ENCODE peak calls at places on chromosomes 7 and 10, in four cellular contexts. H is HT1080; M is AML-193; F is stimulated activated CD8-positive, alpha-beta memory T cell treated with anti-CD3 and anti-CD28 coated beads, Interleukin-15, amount 100 ng/mL, for 4 hours. J is an unnamed sample.

GRCh38 chr7:39184387-39184786 is 206.7 kb downstream of the POU6F2 start:
- DNase-seq in H (peak), M (no peak), F (no peak), J (no peak)

GRCh38 chr7:140048989-140049338 is 13.8 kb downstream of the PARP12 start:
- DNase-seq in H (no peak), M (no peak), F (no peak), J (no peak)

GRCh38 chr7:28328161-28328560 is 84.2 kb upstream of the CREB5 start:
- DNase-seq in H (no peak), M (no peak), F (no peak), J (no peak)

GRCh38 chr10:125161570-125162139 is 1.3 kb upstream of the CTBP2 start:
- DNase-seq in H (no peak), M (no peak), F (no peak), J (no peak)

GRCh38 chr10:26217396-26218105 is 977 bp downstream of the GAD2 start:
- DNase-seq in H (no peak), M (no peak), F (no peak), J (no peak)

GRCh38 chr7:123131140-123131539 is 68.6 kb downstream of the SLC13A1 start:
- DNase-seq in H (no peak), M (no peak), F (no peak), J (no peak)

GRCh38 chr10:123429631-123430257 is 236.4 kb upstream of the GPR26 start:
- DNase-seq in H (no peak), M (no peak), F (no peak), J (peak)

GRCh38 chr7:102306916-102307677 is 20.4 kb downstream of the SH2B2 start:
- DNase-seq in H (peak), M (no peak), F (no peak), J (peak)

GRCh38 chr10:79431422-79431821 is 14.0 kb downstream of the ZCCHC24 start:
- DNase-seq in H (no peak), M (no peak), F (no peak), J (no peak)

GRCh38 chr7:137625197-137625596 is 221.6 kb downstream of the DGKI start:
- DNase-seq in H (peak), M (no peak), F (no peak), J (peak)

GRCh38 chr7:87427289-87427688 is 48.2 kb downstream of the ABCB4 start:
- DNase-seq in H (no peak), M (no peak), F (no peak), J (no peak)

GRCh38 chr10:116866987-116867595 is 17.8 kb downstream of the ENO4 start:
- DNase-seq in H (no peak), M (no peak), F (no peak), J (peak)

GRCh38 chr7:41699532-41699931 is 3.4 kb downstream of the INHBA start:
- DNase-seq in H (no peak), M (peak), F (no peak), J (no peak)

GRCh38 chr10:102504179-102504975 is 605 bp downstream of the SUFU start:
- DNase-seq in H (peak), M (no peak), F (no peak), J (peak)

GRCh38 chr7:28484276-28484675 is 72.0 kb downstream of the CREB5 start:
- DNase-seq in H (no peak), M (no peak), F (no peak), J (no peak)

GRCh38 chr7:7324698-7325097 is 142.4 kb downstream of the C1GALT1 start:
- DNase-seq in H (no peak), M (no peak), F (no peak), J (no peak)

GRCh38 chr7:102146989-102147388 is 139.7 kb upstream of the SH2B2 start:
- DNase-seq in H (no peak), M (no peak), F (no peak), J (no peak)

GRCh38 chr7:155377837-155378579 is 79.9 kb upstream of the EN2 start:
- DNase-seq in H (no peak), M (no peak), F (no peak), J (peak)

GRCh38 chr7:135761751-135762488 is 13.3 kb upstream of the FAM180A start:
- DNase-seq in H (peak), M (no peak), F (no peak), J (peak)

GRCh38 chr7:89771003-89771636 is 383.1 kb upstream of the STEAP1 start:
- DNase-seq in H (no peak), M (no peak), F (no peak), J (no peak)

GRCh38 chr7:137880432-137880831 is 33.7 kb upstream of the DGKI start:
- DNase-seq in H (peak), M (no peak), F (no peak), J (peak)

GRCh38 chr7:70387197-70387596 is 744.7 kb upstream of the GALNT17 start:
- DNase-seq in H (no peak), M (no peak), F (no peak), J (no peak)

GRCh38 chr10:122954731-122955050 is 664 bp upstream of the C10orf88 start:
- DNase-seq in H (no peak), M (no peak), F (no peak), J (no peak)

GRCh38 chr10:58280485-58280884 is 11.5 kb downstream of the CISD1 start:
- DNase-seq in H (no peak), M (no peak), F (no peak), J (peak)

GRCh38 chr10:103193107-103193819 is at the start of gene NT5C2:
- DNase-seq in H (peak), M (peak), F (peak), J (peak)

GRCh38 chr10:80579849-80580645 is 42.3 kb downstream of the SH2D4B start:
- DNase-seq in H (no peak), M (no peak), F (no peak), J (no peak)

GRCh38 chr7:54995631-54996340 is 23.0 kb upstream of the EGFR start:
- DNase-seq in H (peak), M (no peak), F (no peak), J (peak)

GRCh38 chr7:39816462-39817065 is 133.5 kb upstream of the CDK13 start:
- DNase-seq in H (no peak), M (no peak), F (no peak), J (no peak)

GRCh38 chr7:45655539-45655938 is 81.4 kb downstream of the ADCY1 start:
- DNase-seq in H (no peak), M (no peak), F (no peak), J (no peak)

J was measured in RPMI7951.